ENCODE peak calls at places on chromosomes 5 and 9, in seven cellular contexts. M is T-helper 2 cell; B is activated effector memory CD4-positive, alpha-beta T cell treated with Interleukin-2 at 50 U/mL for 16 hours; O is GM04503; R is left cardiac atrium; W is skeletal muscle cell; P is ureter. G is an unnamed sample.

GRCh38 chr5:14628346-14628745 is 36.2 kb upstream of the OTULIN start:
- DNase-seq in B (peak), M (no peak), R (peak), P (no peak), O (peak), W (peak), G (peak)

GRCh38 chr5:149154629-149155028 is 13.3 kb downstream of the ABLIM3 start:
- DNase-seq in M (no peak), W (no peak), P (no peak), R (no peak), O (no peak), B (no peak), G (no peak)

GRCh38 chr9:26228273-26228672 is 550.0 kb upstream of the TUSC1 start:
- DNase-seq in P (no peak), W (no peak), B (no peak), M (no peak), R (no peak), O (no peak), G (no peak)

GRCh38 chr5:20248102-20248501 is 260.1 kb upstream of the CDH18 start:
- DNase-seq in P (no peak), B (no peak), O (no peak), M (no peak), R (no peak), W (peak), G (no peak)

GRCh38 chr9:108469654-108470053 is 386.1 kb downstream of the ACTL7B start:
- DNase-seq in P (no peak), W (no peak), R (peak), M (no peak), B (no peak), O (no peak), G (no peak)

GRCh38 chr5:136639616-136640015 is 274.3 kb upstream of the TRPC7 start:
- DNase-seq in B (no peak), W (no peak), O (no peak), P (no peak), R (no peak), M (no peak), G (no peak)

GRCh38 chr5:76716456-76717157 is 681 bp downstream of the F2R start:
- DNase-seq in O (no peak), R (peak), W (no peak), P (no peak), B (no peak), M (peak), G (no peak)

GRCh38 chr5:74054139-74054538 is 428.1 kb downstream of the ARHGEF28 start:
- DNase-seq in P (no peak), M (no peak), R (no peak), B (no peak), W (no peak), O (no peak), G (no peak)

GRCh38 chr9:108271646-108272349 is 584.0 kb downstream of the ACTL7B start:
- DNase-seq in P (no peak), R (no peak), O (peak), B (no peak), M (no peak), W (peak), G (no peak)